ENCODE peak calls at places on chromosomes 4 and X, in seven cellular contexts. Z is prostate gland, E is ovary, G is fibroblast of lung, R is brain microvascular endothelial cell, P is H7, N is upper lobe of right lung. I is an unnamed sample. For H3K27me3, the result is how much of the 10 kb centered on the place peaks cover.

GRCh38 chr4:90198086-90198847 is 71.1 kb downstream of the CCSER1 start:
- DNase-seq in E (no peak), N (no peak), R (no peak), P (peak), Z (no peak), G (peak), I (no peak)

GRCh38 chr4:59258002-59258401 is 1942.1 kb upstream of the ADGRL3 start:
- DNase-seq in P (no peak), R (no peak), N (no peak), G (no peak), Z (no peak), E (no peak), I (no peak)

GRCh38 chr4:165096776-165097175 is 15.9 kb downstream of the TMEM192 start:
- DNase-seq in E (no peak), Z (no peak), N (no peak), R (peak), P (peak), G (peak), I (no peak)

GRCh38 chr4:40283968-40284367 is 51.2 kb upstream of the CHRNA9 start:
- DNase-seq in G (peak), N (no peak), E (no peak), R (no peak), P (no peak), Z (no peak), I (no peak)

GRCh38 chrX:40952855-40953254 is 132.4 kb upstream of the USP9X start:
- DNase-seq in N (no peak), E (no peak), G (peak), R (no peak), Z (no peak), P (no peak), I (no peak)

GRCh38 chr4:73309211-73309610 is 50.6 kb upstream of the ANKRD17 start:
- DNase-seq in N (no peak), P (no peak), E (no peak), Z (no peak), G (peak), R (no peak), I (no peak)

GRCh38 chr4:8773124-8773931 is 98.3 kb downstream of the HMX1 start:
- DNase-seq in R (no peak), G (no peak), Z (no peak), E (no peak), P (peak), N (peak), I (no peak)

GRCh38 chrX:26409636-26410035 is 193.7 kb downstream of the MAGEB5 start:
- DNase-seq in P (no peak), E (no peak), Z (no peak), R (no peak), G (no peak), N (no peak), I (no peak)

GRCh38 chr4:727576-727975 is 21.9 kb downstream of the PCGF3 start:
- DNase-seq in Z (no peak), P (no peak), N (no peak), E (no peak), R (no peak), G (no peak), I (no peak)

GRCh38 chr4:156475322-156475721 is 496.3 kb downstream of the PDGFC start:
- DNase-seq in P (no peak), G (peak), R (peak), Z (peak), E (no peak), N (no peak), I (peak)

GRCh38 chr4:152369903-152370296 is 166.0 kb downstream of the FBXW7 start:
- DNase-seq in P (no peak), Z (no peak), E (no peak), N (no peak), G (no peak), R (no peak), I (no peak)

GRCh38 chr4:78971326-78971725 is 32.1 kb upstream of the PAQR3 start:
- DNase-seq in Z (no peak), G (no peak), R (no peak), E (no peak), P (no peak), N (no peak), I (no peak)

GRCh38 chrX:119685225-119686066 is 7.5 kb downstream of the SEPTIN6 start:
- DNase-seq in E (no peak), Z (no peak), N (peak), R (no peak), P (no peak), G (no peak), I (no peak)

GRCh38 chr4:113636438-113636818 is 125.1 kb downstream of the CAMK2D start:
- DNase-seq in R (no peak), G (no peak), N (no peak), P (no peak), Z (no peak), E (no peak), I (no peak)

GRCh38 chr4:140240237-140240636 is 86.3 kb upstream of the MAML3 start:
- DNase-seq in P (no peak), R (no peak), G (no peak), Z (no peak), N (no peak), E (no peak), I (no peak)

GRCh38 chr4:88794952-88795351 is 97.3 kb upstream of the NAP1L5 start:
- DNase-seq in R (no peak), Z (no peak), E (no peak), P (no peak), N (no peak), G (no peak), I (no peak)

GRCh38 chr4:40842318-40842717 is 92.6 kb downstream of the NSUN7 start:
- DNase-seq in P (no peak), E (peak), R (no peak), G (peak), Z (peak), N (no peak), I (no peak)

GRCh38 chr4:149897784-149898183 is 82.1 kb upstream of the IQCM start:
- DNase-seq in N (no peak), R (no peak), G (peak), E (no peak), P (no peak), Z (no peak), I (no peak)

GRCh38 chrX:31036895-31037294 is 34.9 kb downstream of the FTHL17 start:
- DNase-seq in P (peak), R (peak), E (peak), Z (peak), G (peak), N (no peak), I (peak)

GRCh38 chrX:103376118-103376978 is at the start of gene BEX3:
- DNase-seq in N (peak), Z (peak), R (no peak), P (peak), G (peak), E (peak), I (no peak)

GRCh38 chrX:73916931-73917657 is 354.1 kb downstream of the CHIC1 start:
- DNase-seq in N (no peak), P (peak), Z (no peak), E (no peak), R (peak), G (peak), I (peak)

GRCh38 chr4:77021614-77022089 is 54.1 kb downstream of the CCNI start:
- DNase-seq in Z (peak), N (no peak), R (peak), E (peak), P (no peak), G (peak), I (peak)

GRCh38 chr4:128454281-128455075 is 166.9 kb upstream of the PGRMC2 start:
- DNase-seq in N (peak), G (peak), Z (peak), P (peak), R (peak), E (peak), I (peak)

GRCh38 chr4:102246416-102246815 is 98.9 kb downstream of the SLC39A8 start:
- DNase-seq in P (no peak), N (no peak), R (no peak), Z (no peak), E (no peak), G (no peak), I (no peak)

GRCh38 chr4:33493231-33493630 is 2751.1 kb downstream of the ARAP2 start:
- DNase-seq in Z (no peak), N (no peak), G (no peak), P (no peak), R (no peak), E (no peak), I (no peak)

GRCh38 chr4:81466841-81467671 is 4.7 kb downstream of the RASGEF1B start:
- DNase-seq in Z (peak), G (peak), P (peak), R (peak), E (no peak), N (no peak), I (peak)

GRCh38 chrX:109134777-109135176 is 347.1 kb downstream of the GUCY2F start:
- DNase-seq in P (no peak), N (no peak), E (no peak), G (no peak), Z (no peak), R (no peak), I (no peak)

GRCh38 chrX:41616935-41617334 is 71.8 kb upstream of the GPR34 start:
- DNase-seq in G (no peak), R (no peak), Z (no peak), P (peak), E (no peak), N (no peak), I (no peak)

GRCh38 chrX:27057883-27058282 is 405.3 kb downstream of the PPP4R3C start:
- DNase-seq in N (no peak), R (no peak), Z (no peak), P (peak), E (no peak), G (no peak), I (no peak)

GRCh38 chr4:13102344-13102743 is 381.8 kb downstream of the RAB28 start:
- DNase-seq in Z (no peak), P (no peak), G (peak), E (no peak), R (no peak), N (no peak), I (no peak)

DNA sequence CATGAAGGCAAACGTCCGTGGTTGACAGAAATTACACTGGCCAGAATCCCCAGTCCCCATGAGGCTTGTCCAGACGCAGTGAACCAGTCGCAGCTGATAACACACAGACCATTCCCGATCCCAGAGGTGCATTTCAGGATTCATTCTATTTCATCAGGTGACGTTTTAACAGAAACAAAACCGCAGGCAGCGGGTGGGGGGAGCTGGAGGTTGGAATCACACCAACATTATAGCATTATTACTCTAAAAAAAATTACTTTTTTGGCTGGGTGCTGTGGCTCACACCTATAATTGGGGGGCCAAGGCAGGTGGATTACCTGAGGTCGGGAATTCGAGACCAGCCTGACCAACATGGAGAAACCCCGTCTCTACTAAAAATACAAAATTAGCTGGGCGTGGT is 25.2 kb downstream of the NOP14 start:
- DNase-seq in Z (no peak), G (no peak), R (no peak), E (no peak), P (no peak), N (peak), I (no peak)
- H3K27me3 ChIP-seq in Z (under half), G (under half), R (under half), E (under half), P (under half), N (under half), I (under half)

GRCh38 chr4:37938208-37938607 is 22.0 kb upstream of the PTTG2 start:
- DNase-seq in E (no peak), N (no peak), R (no peak), G (no peak), P (no peak), Z (no peak), I (no peak)

GRCh38 chr4:37935026-37935425 is 25.2 kb upstream of the PTTG2 start:
- DNase-seq in Z (no peak), P (no peak), G (no peak), E (no peak), N (no peak), R (no peak), I (no peak)

GRCh38 chr4:37936889-37937498 is 23.2 kb upstream of the PTTG2 start:
- DNase-seq in P (peak), G (no peak), E (no peak), Z (peak), N (no peak), R (no peak), I (no peak)

GRCh38 chr4:37934609-37935008 is 25.6 kb upstream of the PTTG2 start:
- DNase-seq in Z (no peak), P (no peak), N (no peak), E (no peak), R (no peak), G (no peak), I (no peak)

GRCh38 chr4:37934096-37934495 is 26.1 kb upstream of the PTTG2 start:
- DNase-seq in E (no peak), P (no peak), N (no peak), G (no peak), R (no peak), Z (no peak), I (no peak)
- H3K27me3 ChIP-seq in E (under half), P (under half), N (under half), G (under half), R (under half), Z (under half), I (under half)

GRCh38 chrX:47662144-47662657 is 3.2 kb upstream of the UXT start:
- DNase-seq in Z (no peak), G (peak), R (peak), E (no peak), P (no peak), N (no peak), I (peak)

GRCh38 chrX:47664737-47665136 is 5.8 kb upstream of the UXT start:
- DNase-seq in R (peak), Z (no peak), P (no peak), N (no peak), E (no peak), G (peak), I (no peak)

GRCh38 chrX:47658301-47658683 is 688 bp downstream of the UXT start:
- DNase-seq in Z (no peak), G (no peak), E (no peak), P (no peak), N (no peak), R (no peak), I (no peak)

GRCh38 chrX:47658684-47659515 is at the start of gene UXT:
- DNase-seq in E (peak), R (peak), N (peak), Z (peak), P (peak), G (peak), I (peak)

DNA sequence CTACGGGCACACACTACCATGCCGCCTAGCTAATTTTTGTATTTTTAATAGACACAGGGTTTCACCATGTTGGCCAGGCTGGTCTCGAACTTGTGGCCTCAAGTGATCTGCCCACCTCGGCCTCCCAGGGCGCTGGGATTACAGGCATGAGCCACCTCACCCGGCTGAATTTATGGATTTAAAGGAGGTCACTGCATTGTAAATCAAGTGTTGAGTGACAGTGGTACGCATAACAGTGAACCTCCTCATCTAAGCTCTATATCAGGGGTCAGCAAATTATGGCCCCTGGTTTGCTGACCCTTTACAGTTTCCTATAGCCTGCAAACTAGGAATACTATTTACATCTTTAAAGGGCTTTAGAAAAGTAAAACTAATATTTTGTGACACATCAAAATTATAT is 2.6 kb upstream of the UXT start:
- DNase-seq in P (no peak), G (no peak), Z (no peak), E (no peak), R (no peak), N (no peak), I (no peak)
- H3K27me3 ChIP-seq in P (under half), G (under half), Z (under half), E (under half), R (under half), N (under half), I (under half)

GRCh38 chr4:110619401-110620247 is 3.3 kb downstream of the PITX2 start:
- DNase-seq in Z (no peak), P (peak), G (no peak), R (no peak), E (no peak), N (no peak), I (no peak)
- H3K27me3 ChIP-seq in Z (under half), P (half or more), G (half or more), R (half or more), E (under half), N (half or more), I (half or more)

I was measured in AG04450.